ENCODE peak calls at places on chromosomes 13 and 19, in four cellular contexts. S, Y, B and P are unnamed samples.

GRCh38 chr13:105196052-105196451 is 1339.4 kb downstream of the EFNB2 start:
- DNase-seq in S (no peak), Y (peak), B (peak), P (no peak)

GRCh38 chr19:4730740-4731171 is 7.1 kb upstream of the DPP9 start:
- DNase-seq in S (no peak), Y (no peak), B (no peak), P (no peak)

GRCh38 chr13:49635599-49636433 is 7.5 kb downstream of the ARL11 start:
- DNase-seq in S (peak), Y (peak), B (peak), P (no peak)

GRCh38 chr19:31659897-31660210 is 310.6 kb upstream of the TSHZ3 start:
- DNase-seq in S (no peak), Y (no peak), B (peak), P (no peak)

GRCh38 chr13:47508518-47509228 is 492.4 kb downstream of the SUCLA2 start:
- DNase-seq in S (no peak), Y (peak), B (no peak), P (no peak)

GRCh38 chr13:48511621-48512232 is 21.2 kb downstream of the RCBTB2 start:
- DNase-seq in S (no peak), Y (no peak), B (no peak), P (peak)

GRCh38 chr13:95552539-95553270 is at the start of gene CLDN10:
- DNase-seq in S (no peak), Y (no peak), B (no peak), P (no peak)

GRCh38 chr19:3154957-3155736 is 19.3 kb downstream of the GNA15 start:
- DNase-seq in S (peak), Y (peak), B (peak), P (peak)

GRCh38 chr19:48372904-48373303 is 8.7 kb downstream of the SYNGR4 start:
- DNase-seq in S (no peak), Y (no peak), B (no peak), P (no peak)

GRCh38 chr13:21022056-21022693 is 39.2 kb downstream of the LATS2 start:
- DNase-seq in S (no peak), Y (no peak), B (no peak), P (no peak)

GRCh38 chr13:21025539-21025938 is 35.8 kb downstream of the LATS2 start:
- DNase-seq in S (no peak), Y (no peak), B (no peak), P (no peak)

GRCh38 chr13:21020581-21020980 is 40.8 kb downstream of the LATS2 start:
- DNase-seq in S (no peak), Y (no peak), B (no peak), P (peak)

GRCh38 chr13:21020176-21020575 is 41.2 kb downstream of the LATS2 start:
- DNase-seq in S (no peak), Y (no peak), B (peak), P (no peak)

DNA sequence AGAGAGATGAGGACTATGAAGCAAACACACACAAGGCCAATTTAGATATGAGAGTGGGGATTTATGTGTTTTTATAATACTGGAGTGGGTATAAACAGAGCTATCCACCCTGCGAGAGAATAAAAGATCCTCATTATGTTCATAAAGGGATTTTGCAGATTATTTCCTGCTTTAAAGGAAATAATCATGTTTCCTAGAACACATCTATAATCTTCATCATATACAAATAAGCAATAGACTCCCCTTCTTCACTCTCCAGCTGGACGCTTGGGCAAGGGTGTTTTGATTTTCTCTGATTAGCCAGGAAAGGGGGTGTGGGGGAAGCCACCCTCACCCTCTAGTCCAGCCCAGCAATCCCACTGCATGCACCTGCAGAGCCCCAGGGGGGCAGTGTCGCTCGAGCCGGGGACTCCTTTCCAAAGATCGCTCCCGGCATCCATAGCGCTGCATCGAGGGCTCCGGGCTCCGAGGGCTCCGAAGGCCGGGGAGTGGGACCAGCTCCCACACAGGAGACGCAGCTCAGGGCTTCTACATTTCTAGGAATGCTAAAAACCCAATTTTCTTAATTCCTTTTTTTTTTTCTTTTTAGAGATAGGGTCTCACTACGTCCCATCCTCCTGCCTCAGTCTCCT is 38.6 kb downstream of the LATS2 start:
- DNase-seq in S (no peak), Y (no peak), B (no peak), P (peak)
- TF ChIP-seq CTCF in S (no peak), Y (no peak), B (no peak), P (no peak)

GRCh38 chr19:18086590-18087138 is at the start of gene IL12RB1:
- DNase-seq in S (peak), Y (no peak), B (no peak), P (no peak)
- H3K4me3 ChIP-seq in S (peak), Y (peak), B (peak), P (no peak)

DNA sequence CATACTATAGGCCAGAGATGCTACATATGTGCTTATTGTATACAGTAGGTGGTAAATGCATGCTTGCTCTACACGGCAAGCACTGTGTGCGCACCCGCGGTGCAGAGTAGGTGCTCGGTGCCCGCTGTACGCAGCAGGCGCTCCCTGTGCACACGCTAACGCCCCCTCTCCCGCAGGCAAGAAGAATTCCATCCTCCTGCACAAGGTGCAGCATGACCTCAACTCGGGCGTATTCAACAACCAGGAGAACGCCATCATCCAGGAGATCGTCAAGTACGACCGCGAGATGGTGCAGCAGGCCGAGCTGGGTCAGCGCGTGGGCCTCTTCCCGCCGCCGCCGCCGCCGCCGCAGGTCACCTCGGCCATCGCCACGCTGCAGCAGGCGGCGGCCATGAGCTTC is 17.7 kb downstream of the POLRMT start:
- DNase-seq in S (no peak), Y (no peak), B (no peak), P (no peak)
- TF ChIP-seq CTCF in S (no peak), Y (no peak), B (no peak), P (no peak)

GRCh38 chr19:49465371-49465770 is 8.6 kb upstream of the FLT3LG start:
- DNase-seq in S (no peak), Y (no peak), B (no peak), P (no peak)
- H3K4me3 ChIP-seq in S (no peak), Y (no peak), B (no peak), P (no peak)

GRCh38 chr19:38384209-38385027 is 3.4 kb downstream of the GGN start:
- DNase-seq in S (no peak), Y (peak), B (no peak), P (no peak)
- TF ChIP-seq CTCF in S (no peak), Y (peak), B (peak), P (no peak)

GRCh38 chr19:45791744-45792481 is 732 bp downstream of the DMWD start:
- DNase-seq in S (no peak), Y (no peak), B (no peak), P (no peak)
- H3K4me3 ChIP-seq in S (peak), Y (peak), B (peak), P (peak)

GRCh38 chr13:112065867-112066623 is 904 bp upstream of the SOX1 start:
- DNase-seq in S (no peak), Y (no peak), B (no peak), P (no peak)
- TF ChIP-seq CTCF in S (no peak), Y (no peak), B (no peak), P (no peak)